ENCODE peak calls at places on chromosomes 1 and 21, in ten cellular contexts. F is NCI-H1092 treated with DMSO at 0.1 percent for 48 hours; O is stimulated activated CD8-positive, alpha-beta memory T cell treated with anti-CD3 and anti-CD28 coated beads, Interleukin-7, amount 100 ng/mL, for 24 hours; W is SHP77 treated with DMSO at 0.1 percent for 48 hours; V is head of caudate nucleus; X is COR-L47; H is activated T-cell treated with anti-CD3 and anti-CD28 coated beads for 24 hours; D is stimulated activated CD4-positive, alpha-beta T cell treated with anti-CD3 and anti-CD28 coated beads, Interleukin-4, amount 100 ng/mL, for 1 hour; A is transverse colon; P is fibroblast of lung. K is an unnamed sample.

GRCh38 chr1:168467452-168467851 is 76.3 kb downstream of the XCL2 start:
- DNase-seq in F (no peak), W (no peak), A (no peak), V (no peak), P (no peak), O (no peak), H (no peak), X (no peak), D (no peak), K (no peak)

GRCh38 chr1:181504294-181505115 is 21.2 kb downstream of the CACNA1E start:
- DNase-seq in A (no peak), F (peak; percentile 46), V (no peak), X (peak; percentile 49), D (no peak), H (no peak), P (no peak), W (peak; percentile 14), O (no peak), K (no peak)

GRCh38 chr1:202235856-202236837 is 42.5 kb downstream of the LGR6 start:
- DNase-seq in H (peak; percentile 60), A (peak; percentile 75), O (peak; percentile 55), W (peak; percentile 43), P (peak; percentile 84), F (peak; percentile 71), X (peak; percentile 45), D (peak; percentile 64), V (peak; percentile 35), K (peak; percentile 74)

GRCh38 chr1:53619811-53620619 is 118.9 kb downstream of the GLIS1 start:
- DNase-seq in O (no peak), F (no peak), V (peak; percentile 55), W (no peak), H (no peak), A (peak; percentile 6), D (no peak), X (no peak), P (peak; percentile 34), K (no peak)

GRCh38 chr1:49346767-49347349 is 570.2 kb upstream of the BEND5 start:
- DNase-seq in O (no peak), W (no peak), V (no peak), A (no peak), D (no peak), F (no peak), P (no peak), H (no peak), X (no peak), K (no peak)

GRCh38 chr1:205275916-205276315 is 45.6 kb downstream of the NUAK2 start:
- DNase-seq in W (no peak), A (no peak), X (no peak), P (no peak), F (no peak), O (no peak), H (no peak), D (no peak), V (no peak), K (no peak)

GRCh38 chr1:79369091-79369490 is 362.6 kb upstream of the ADGRL4 start:
- DNase-seq in X (no peak), O (no peak), F (no peak), H (no peak), A (no peak), D (no peak), W (no peak), P (no peak), V (no peak), K (no peak)

GRCh38 chr1:199155166-199156033 is 516.6 kb downstream of the PTPRC start:
- DNase-seq in D (no peak), H (no peak), F (no peak), W (no peak), O (no peak), X (no peak), A (no peak), P (no peak), V (no peak), K (no peak)

GRCh38 chr1:228697209-228698016 is 37.9 kb upstream of the RHOU start:
- DNase-seq in O (no peak), D (no peak), F (peak; percentile 10), A (peak; percentile 32), P (peak; percentile 84), V (peak; percentile 54), W (peak; percentile 44), H (no peak), X (peak; percentile 36), K (peak; percentile 34)

GRCh38 chr21:15521644-15522001 is 208.2 kb upstream of the USP25 start:
- DNase-seq in O (no peak), X (no peak), V (no peak), H (no peak), P (no peak), W (no peak), F (no peak), D (no peak), A (no peak), K (no peak)

K was measured in heart left ventricle.